ENCODE peak calls at places on chromosomes 7 and 10, in six cellular contexts. N, W, H, T, Y and A are unnamed samples.

GRCh38 chr10:110408203-110408871 is 89.4 kb upstream of the DUSP5 start:
- DNase-seq in W (no peak), N (peak), T (no peak), H (peak), Y (no peak), A (peak)

GRCh38 chr7:76352193-76352592 is 6.6 kb downstream of the YWHAG start:
- DNase-seq in N (no peak), T (no peak), W (peak), Y (no peak), H (peak), A (peak)

GRCh38 chr7:132877578-132877977 is 204.3 kb downstream of the CHCHD3 start:
- DNase-seq in N (no peak), W (no peak), Y (no peak), T (no peak), H (no peak), A (no peak)

GRCh38 chr10:76558586-76558985 is 1079.0 kb downstream of the KCNMA1 start:
- DNase-seq in T (no peak), Y (no peak), H (peak), N (no peak), W (peak), A (no peak)

GRCh38 chr10:77820349-77820748 is 106.2 kb downstream of the DLG5 start:
- DNase-seq in Y (no peak), T (no peak), N (no peak), H (no peak), W (peak), A (no peak)

GRCh38 chr10:104326991-104327610 is 11.2 kb downstream of the ITPRIP start:
- DNase-seq in T (no peak), N (no peak), W (no peak), H (no peak), Y (no peak), A (no peak)

GRCh38 chr7:155604504-155604997 is 39.9 kb upstream of the RBM33 start:
- DNase-seq in H (no peak), N (no peak), T (no peak), W (no peak), Y (no peak), A (no peak)

GRCh38 chr7:110358028-110358427 is 732.9 kb upstream of the LRRN3 start:
- DNase-seq in H (peak), N (no peak), W (peak), Y (no peak), T (no peak), A (no peak)

GRCh38 chr10:71981024-71981867 is 17.1 kb downstream of the CHST3 start:
- DNase-seq in W (no peak), N (no peak), Y (no peak), T (no peak), H (no peak), A (no peak)

GRCh38 chr7:130838738-130839137 is 104.7 kb upstream of the KLF14 start:
- DNase-seq in T (no peak), Y (no peak), H (peak), N (no peak), W (peak), A (peak)

GRCh38 chr10:87072449-87072848 is 22.2 kb downstream of the GLUD1 start:
- DNase-seq in H (no peak), W (no peak), Y (no peak), T (no peak), N (no peak), A (no peak)

GRCh38 chr10:120508393-120508792 is 51.4 kb downstream of the PLPP4 start:
- DNase-seq in H (peak), W (no peak), Y (no peak), T (no peak), N (no peak), A (no peak)

GRCh38 chr7:37234928-37235327 is 213.7 kb downstream of the ELMO1 start:
- DNase-seq in H (peak), N (no peak), Y (no peak), T (peak), W (no peak), A (no peak)

GRCh38 chr7:123460616-123461015 is 73.8 kb downstream of the IQUB start:
- DNase-seq in T (no peak), N (no peak), Y (no peak), W (peak), H (peak), A (peak)

GRCh38 chr7:112262804-112263203 is 56.3 kb downstream of the ZNF277 start:
- DNase-seq in N (no peak), W (no peak), Y (no peak), T (no peak), H (no peak), A (no peak)

GRCh38 chr7:51757960-51758359 is 441.4 kb upstream of the COBL start:
- DNase-seq in T (no peak), H (no peak), N (no peak), Y (no peak), W (no peak), A (no peak)

GRCh38 chr10:4981722-4982471 is 18.7 kb downstream of the AKR1C1 start:
- DNase-seq in T (peak), Y (peak), H (peak), W (peak), N (peak), A (peak)

GRCh38 chr7:139730746-139731612 is 46.8 kb downstream of the HIPK2 start:
- DNase-seq in T (no peak), W (peak), H (peak), N (no peak), Y (no peak), A (no peak)

GRCh38 chr7:77409005-77409738 is 7.0 kb downstream of the GSAP start:
- DNase-seq in W (peak), N (no peak), H (no peak), T (no peak), Y (no peak), A (no peak)

GRCh38 chr7:66928388-66928787 is 7.4 kb downstream of the TMEM248 start:
- DNase-seq in H (no peak), T (no peak), Y (no peak), W (no peak), N (no peak), A (no peak)

GRCh38 chr7:2312272-2312929 is 1.8 kb downstream of the SNX8 start:
- DNase-seq in Y (no peak), H (no peak), N (no peak), W (no peak), T (no peak), A (no peak)

DNA sequence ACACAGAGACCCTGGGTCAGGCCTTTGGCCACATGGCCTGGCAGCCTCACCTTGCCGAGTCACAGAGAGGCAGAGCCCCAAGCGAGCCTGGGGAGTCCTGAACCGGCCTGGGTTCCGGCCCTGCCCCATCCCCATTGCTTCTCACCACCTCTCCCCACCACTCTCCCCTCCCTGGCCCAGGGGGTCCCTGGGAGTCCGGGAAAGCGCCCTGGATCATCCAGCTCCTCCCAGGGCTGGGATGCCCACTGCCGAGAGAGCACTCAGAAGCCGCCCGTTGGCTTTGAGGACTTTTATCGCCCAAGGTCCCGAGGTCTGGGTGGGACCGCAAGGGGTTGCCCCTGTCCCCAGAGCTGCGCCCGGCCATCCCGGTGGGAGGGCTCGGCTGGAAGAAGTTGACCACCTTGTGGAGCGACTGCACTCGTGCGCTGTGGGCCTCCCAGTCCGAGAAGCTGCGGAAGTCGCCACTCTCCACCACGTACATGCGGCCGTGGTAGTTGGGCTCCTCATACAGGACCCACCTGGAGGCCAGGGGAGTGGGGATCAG is 8.1 kb downstream of the CRYGN start:
- DNase-seq in W (no peak), Y (no peak), H (no peak), T (no peak), N (no peak), A (no peak)
- H3K9ac ChIP-seq in W (no peak), Y (no peak), H (no peak), T (no peak), N (no peak), A (no peak)

DNA sequence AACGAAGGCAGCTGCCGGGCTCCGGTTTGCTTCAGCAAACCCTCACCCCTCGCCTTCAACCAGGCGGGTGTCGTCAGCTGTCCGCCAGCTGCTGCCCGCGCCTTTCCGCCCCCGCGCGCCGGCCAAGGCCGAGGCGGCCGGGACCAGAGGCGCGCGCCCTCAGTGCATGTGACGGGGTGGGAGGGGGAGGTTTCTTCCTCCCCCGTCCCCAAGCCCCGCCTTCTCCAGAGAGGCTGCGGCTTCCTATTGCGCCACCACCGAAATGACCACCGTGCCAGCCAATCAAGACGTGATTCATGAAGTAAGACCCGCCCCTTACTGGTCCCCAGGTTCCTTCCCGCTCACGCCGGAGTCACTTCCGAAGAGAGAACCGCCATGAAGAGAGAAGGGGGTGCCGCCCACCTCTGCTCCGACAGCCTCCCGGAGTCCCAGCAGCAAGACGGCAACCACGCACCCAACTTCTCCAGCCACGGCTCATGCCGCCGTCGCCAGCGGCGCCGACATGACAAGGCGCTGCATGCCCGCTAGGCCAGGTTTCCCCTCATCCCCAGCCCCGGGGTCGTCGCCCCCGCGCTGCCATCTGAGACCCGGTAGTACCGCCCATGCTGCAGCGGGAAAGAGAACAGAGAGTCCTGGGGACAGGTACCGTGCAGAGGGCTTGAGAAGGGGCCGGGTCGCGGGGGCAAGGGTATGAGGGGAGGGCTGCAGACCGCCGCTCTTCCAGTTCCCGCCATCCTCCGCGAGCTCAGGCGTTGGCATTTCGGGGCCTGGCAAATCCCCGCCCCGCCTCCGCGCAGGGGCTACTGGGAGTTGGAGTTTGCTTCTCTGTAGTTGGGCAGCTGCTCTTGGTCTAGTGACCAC is at the start of gene SLF2:
- DNase-seq in H (peak), Y (peak), W (peak), N (peak), T (peak), A (peak)
- H3K23ac ChIP-seq in H (no peak), Y (no peak), W (peak), N (no peak), T (peak), A (no peak)

GRCh38 chr7:28986028-28986427 is 27.9 kb upstream of the TRIL start:
- DNase-seq in N (no peak), W (no peak), Y (no peak), T (no peak), H (no peak), A (peak)
- H2AFZ ChIP-seq in N (no peak), W (peak), Y (peak), T (peak), H (no peak), A (peak)

DNA sequence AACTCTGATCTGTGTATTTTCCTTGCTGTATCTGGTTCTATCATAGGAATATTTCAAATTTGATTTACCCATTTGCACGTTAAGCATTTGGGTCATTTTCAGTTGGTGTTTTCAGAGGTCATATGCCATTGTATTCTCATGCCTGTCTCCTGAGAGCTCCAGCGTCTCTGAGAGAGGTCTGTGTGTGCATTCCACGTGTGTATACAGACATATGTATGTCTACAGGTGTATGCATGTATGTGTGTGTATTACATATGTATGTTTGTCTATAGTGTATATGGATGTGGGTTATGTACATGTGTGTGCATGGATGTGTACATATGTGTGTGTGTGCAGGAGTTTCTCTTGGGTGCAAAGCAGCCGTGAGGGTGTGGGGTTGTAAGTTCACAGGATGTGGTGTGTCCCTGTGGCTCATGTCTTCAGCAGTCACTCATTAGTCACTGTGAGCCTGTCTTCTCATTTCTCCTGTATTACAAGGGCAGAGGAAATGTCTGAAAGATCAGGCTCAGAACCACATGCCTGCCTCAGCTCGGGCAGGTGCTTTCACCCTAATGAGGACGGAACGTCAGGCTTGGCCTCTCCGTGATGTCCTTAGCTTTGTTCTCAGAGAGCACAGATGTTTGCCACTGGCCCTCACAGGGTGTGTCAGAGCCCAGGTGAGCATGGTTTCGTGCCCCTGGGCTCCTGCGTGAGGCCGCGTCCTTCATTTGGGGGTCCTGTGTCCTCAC is 101.6 kb downstream of the NKX6-2 start:
- DNase-seq in H (peak), Y (no peak), W (peak), T (no peak), N (peak), A (no peak)
- H3K9ac ChIP-seq in H (no peak), Y (no peak), W (no peak), T (no peak), N (no peak), A (no peak)

GRCh38 chr7:135557455-135558336 is at the start of gene NUP205:
- DNase-seq in T (peak), H (peak), W (peak), N (peak), Y (peak), A (peak)
- H3K23ac ChIP-seq in T (peak), H (no peak), W (peak), N (no peak), Y (no peak), A (no peak)

GRCh38 chr7:103704701-103705100 is 258.7 kb upstream of the SLC26A5 start:
- DNase-seq in Y (no peak), N (no peak), H (no peak), W (no peak), T (no peak), A (no peak)
- H2AFZ ChIP-seq in Y (no peak), N (no peak), H (no peak), W (no peak), T (no peak), A (no peak)

DNA sequence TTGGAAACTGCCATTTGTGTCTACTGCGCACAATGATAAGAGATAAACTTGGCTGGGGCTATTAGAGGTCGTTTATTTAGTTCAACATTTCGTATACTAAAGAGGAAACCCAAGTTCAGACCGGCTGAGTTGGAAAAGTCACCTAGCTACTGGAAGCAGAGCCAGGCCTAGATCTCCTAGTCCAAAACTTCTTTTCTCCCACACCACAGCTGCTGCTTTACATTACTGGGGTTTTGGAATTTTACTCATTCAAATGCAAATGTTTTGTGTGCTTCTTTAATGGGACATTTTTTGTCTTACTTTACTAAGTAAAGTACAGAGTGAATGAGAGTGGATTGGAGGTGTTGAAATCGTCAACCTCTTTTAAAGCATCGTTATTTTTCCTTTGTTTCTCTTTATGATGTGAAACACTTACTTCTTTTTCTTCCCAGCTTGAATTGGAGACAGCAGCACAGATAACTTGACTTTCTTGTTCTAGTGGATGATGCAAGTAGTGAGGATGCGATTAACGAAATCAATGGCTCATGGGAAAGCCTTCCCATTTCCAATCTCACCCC is 22.4 kb upstream of the SEC61G start:
- DNase-seq in N (no peak), Y (no peak), H (no peak), W (no peak), T (no peak), A (no peak)
- H3K9ac ChIP-seq in N (no peak), Y (no peak), H (no peak), W (no peak), T (no peak), A (no peak)

DNA sequence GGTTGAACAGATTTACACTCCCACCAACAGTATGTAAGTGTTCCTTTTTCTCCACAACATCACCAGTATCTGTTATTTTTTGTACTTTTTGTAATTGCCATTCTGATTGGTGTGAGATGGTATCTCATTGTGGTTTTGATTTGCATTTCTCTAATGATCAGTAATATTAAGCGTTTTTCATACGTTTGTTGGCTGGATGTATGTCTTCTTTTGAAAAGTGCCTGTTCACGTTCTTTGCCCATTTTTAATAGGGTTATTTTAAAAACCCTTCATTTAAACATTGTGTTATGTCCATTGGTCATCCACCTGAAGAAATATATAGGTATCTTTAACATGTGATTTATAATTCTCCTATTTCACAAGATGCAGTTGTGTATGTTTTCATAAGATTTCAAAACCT is 291.3 kb downstream of the SEMA3D start:
- DNase-seq in N (no peak), T (no peak), H (no peak), Y (no peak), W (no peak), A (no peak)
- H3K23ac ChIP-seq in N (no peak), T (no peak), H (no peak), Y (no peak), W (no peak), A (no peak)